ENCODE peak calls at places on chromosomes 6 and 20, in ten cellular contexts. M is fibroblast of the conjunctiva, K is lung, O is NCI-H774, N is T-cell, I is heart right ventricle, Y is spleen, Q is GM12865, E is mesothelial cell of epicardium, J is foreskin fibroblast. L is an unnamed sample.

GRCh38 chr6:151891524-151891923 is 84.0 kb downstream of the ESR1 start:
- DNase-seq in M (no peak), K (no peak), O (no peak), N (no peak), I (no peak), Y (no peak), Q (no peak), E (no peak), J (no peak), L (no peak)

GRCh38 chr6:95866732-95867131 is 149.0 kb upstream of the FUT9 start:
- DNase-seq in M (no peak), K (no peak), O (no peak), N (no peak), I (no peak), Y (no peak), Q (peak; percentile 52), E (no peak), J (no peak), L (no peak)

GRCh38 chr6:157017861-157018260 is 240.7 kb downstream of the ARID1B start:
- DNase-seq in M (no peak), K (no peak), O (no peak), N (no peak), I (no peak), Y (no peak), Q (no peak), E (no peak), J (no peak), L (no peak)

GRCh38 chr6:80639243-80639642 is 532.8 kb downstream of the BCKDHB start:
- DNase-seq in M (no peak), K (no peak), O (no peak), N (no peak), I (no peak), Y (no peak), Q (no peak), E (no peak), J (no peak), L (peak; percentile 39)

GRCh38 chr6:75493400-75494064 is at the start of gene FILIP1:
- DNase-seq in M (no peak), K (peak; percentile 46), O (no peak), N (no peak), I (peak; percentile 86), Y (no peak), Q (peak; percentile 18), E (no peak), J (peak; percentile 45), L (no peak)

GRCh38 chr20:42095221-42095620 is 477.0 kb upstream of the CHD6 start:
- DNase-seq in M (no peak), K (no peak), O (no peak), N (no peak), I (no peak), Y (no peak), Q (no peak), E (no peak), J (no peak), L (no peak)

GRCh38 chr6:67812125-67812524 is 823.0 kb upstream of the ADGRB3 start:
- DNase-seq in M (no peak), K (no peak), O (no peak), N (no peak), I (no peak), Y (no peak), Q (no peak), E (no peak), J (no peak), L (no peak)

GRCh38 chr6:1612386-1612893 is 2.7 kb downstream of the FOXC1 start:
- DNase-seq in M (no peak), K (no peak), O (no peak), N (no peak), I (no peak), Y (no peak), Q (no peak), E (no peak), J (no peak), L (no peak)

GRCh38 chr20:23832775-23833508 is 6.4 kb upstream of the CST2 start:
- DNase-seq in M (no peak), K (no peak), O (no peak), N (no peak), I (no peak), Y (no peak), Q (no peak), E (no peak), J (peak; percentile 22), L (no peak)

GRCh38 chr6:133062077-133062476 is 179.1 kb upstream of the EYA4 start:
- DNase-seq in M (peak; percentile 82), K (no peak), O (no peak), N (no peak), I (peak; percentile 60), Y (no peak), Q (no peak), E (no peak), J (peak; percentile 42), L (peak; percentile 68)

GRCh38 chr6:170112583-170112860 is 178.4 kb downstream of the DLL1 start:
- DNase-seq in M (no peak), K (no peak), O (no peak), N (no peak), I (peak; percentile 0), Y (no peak), Q (no peak), E (no peak), J (no peak), L (no peak)

GRCh38 chr20:22810030-22810429 is 225.1 kb upstream of the SSTR4 start:
- DNase-seq in M (no peak), K (no peak), O (no peak), N (no peak), I (no peak), Y (no peak), Q (no peak), E (no peak), J (no peak), L (no peak)

GRCh38 chr6:89999154-89999553 is 104.9 kb downstream of the GJA10 start:
- DNase-seq in M (no peak), K (no peak), O (peak; percentile 96), N (no peak), I (peak; percentile 55), Y (no peak), Q (no peak), E (no peak), J (no peak), L (no peak)

GRCh38 chr20:37734228-37734980 is 40.6 kb downstream of the CTNNBL1 start:
- DNase-seq in M (no peak), K (no peak), O (no peak), N (no peak), I (no peak), Y (no peak), Q (peak; percentile 17), E (no peak), J (no peak), L (peak; percentile 38)

GRCh38 chr6:158631678-158632537 is 12.6 kb downstream of the DYNLT1 start:
- DNase-seq in M (peak; percentile 49), K (no peak), O (no peak), N (no peak), I (peak; percentile 81), Y (no peak), Q (no peak), E (no peak), J (peak; percentile 39), L (peak; percentile 60)

GRCh38 chr20:11890331-11891080 is 27.2 kb upstream of the BTBD3 start:
- DNase-seq in M (peak; percentile 87), K (peak; percentile 90), O (peak; percentile 95), N (no peak), I (peak; percentile 90), Y (peak; percentile 92), Q (peak; percentile 1), E (peak; percentile 89), J (peak; percentile 95), L (peak; percentile 74)

GRCh38 chr20:43916875-43917371 is 2.3 kb downstream of the TOX2 start:
- DNase-seq in M (no peak), K (no peak), O (no peak), N (no peak), I (no peak), Y (no peak), Q (peak; percentile 57), E (no peak), J (no peak), L (no peak)

GRCh38 chr20:23295934-23296333 is 54.7 kb upstream of the NXT1 start:
- DNase-seq in M (no peak), K (no peak), O (no peak), N (no peak), I (no peak), Y (no peak), Q (no peak), E (no peak), J (no peak), L (no peak)

GRCh38 chr20:56957737-56958553 is 308.5 kb downstream of the BMP7 start:
- DNase-seq in M (peak; percentile 13), K (no peak), O (no peak), N (no peak), I (no peak), Y (no peak), Q (no peak), E (no peak), J (no peak), L (peak; percentile 26)

GRCh38 chr6:133992992-133993682 is 40.1 kb downstream of the TBPL1 start:
- DNase-seq in M (no peak), K (no peak), O (no peak), N (no peak), I (no peak), Y (no peak), Q (no peak), E (no peak), J (no peak), L (no peak)

GRCh38 chr6:148761532-148761951 is 14.7 kb downstream of the UST start:
- DNase-seq in M (no peak), K (peak; percentile 44), O (no peak), N (peak; percentile 37), I (peak; percentile 5), Y (peak; percentile 86), Q (no peak), E (no peak), J (no peak), L (no peak)

GRCh38 chr6:37653933-37654565 is 43.6 kb downstream of the MDGA1 start:
- DNase-seq in M (no peak), K (no peak), O (no peak), N (no peak), I (no peak), Y (no peak), Q (peak; percentile 67), E (no peak), J (peak; percentile 35), L (no peak)

GRCh38 chr20:44432618-44433577 is 42.8 kb upstream of the TTPAL start:
- DNase-seq in M (no peak), K (no peak), O (no peak), N (no peak), I (no peak), Y (no peak), Q (no peak), E (no peak), J (no peak), L (no peak)

GRCh38 chr6:106823732-106824351 is 150.7 kb downstream of the CD24 start:
- DNase-seq in M (no peak), K (peak; percentile 41), O (no peak), N (no peak), I (no peak), Y (no peak), Q (no peak), E (no peak), J (no peak), L (no peak)

GRCh38 chr6:113979930-113980329 is 9.0 kb upstream of the HDAC2 start:
- DNase-seq in M (no peak), K (no peak), O (no peak), N (no peak), I (no peak), Y (no peak), Q (no peak), E (no peak), J (no peak), L (no peak)

GRCh38 chr20:63742381-63743024 is 2.9 kb downstream of the SLC2A4RG start:
- DNase-seq in M (no peak), K (no peak), O (no peak), N (no peak), I (no peak), Y (peak; percentile 79), Q (no peak), E (no peak), J (no peak), L (no peak)

GRCh38 chr20:41321003-41321402 is 3.5 kb upstream of the ZHX3 start:
- DNase-seq in M (no peak), K (no peak), O (no peak), N (no peak), I (no peak), Y (no peak), Q (no peak), E (no peak), J (no peak), L (no peak)

GRCh38 chr6:121435444-121436069 is at the start of gene GJA1:
- DNase-seq in M (peak; percentile 77), K (peak; percentile 65), O (no peak), N (no peak), I (peak; percentile 84), Y (no peak), Q (no peak), E (no peak), J (peak; percentile 77), L (peak; percentile 79)